ENCODE peak calls at places on chromosomes 2 and 18, in five cellular contexts. Y, M, P, O and T are unnamed samples.

GRCh38 chr18:9594782-9595181 is 19.6 kb downstream of the PPP4R1 start:
- DNase-seq in M (peak), P (peak), O (no peak), Y (no peak), T (peak)

GRCh38 chr2:239177325-239177724 is 223.5 kb downstream of the HDAC4 start:
- DNase-seq in M (no peak), Y (peak), O (no peak), P (no peak), T (no peak)

GRCh38 chr2:130332271-130333073 is 10.2 kb upstream of the IMP4 start:
- DNase-seq in Y (peak), P (peak), O (peak), M (peak), T (peak)

GRCh38 chr2:27264753-27265535 is 2.1 kb upstream of the SLC30A3 start:
- DNase-seq in P (peak), Y (peak), M (peak), O (peak), T (peak)

GRCh38 chr2:54772110-54772509 is 48.6 kb downstream of the EML6 start:
- DNase-seq in Y (no peak), P (no peak), M (peak), O (no peak), T (no peak)

GRCh38 chr2:229206548-229206947 is 64.5 kb downstream of the PID1 start:
- DNase-seq in M (peak), Y (no peak), P (no peak), O (no peak), T (no peak)

GRCh38 chr2:169865492-169865891 is 38.2 kb downstream of the UBR3 start:
- DNase-seq in Y (no peak), M (no peak), P (no peak), O (no peak), T (no peak)

GRCh38 chr18:22485808-22486244 is 68.1 kb upstream of the CTAGE1 start:
- DNase-seq in Y (no peak), O (no peak), P (no peak), M (peak), T (no peak)

GRCh38 chr2:233470007-233470687 is 96.4 kb downstream of the USP40 start:
- DNase-seq in Y (peak), M (peak), O (peak), P (no peak), T (no peak)

GRCh38 chr2:96531872-96532505 is 4.6 kb upstream of the ARID5A start:
- DNase-seq in Y (peak), O (peak), P (peak), M (peak), T (peak)

GRCh38 chr2:178804791-178805190 is 2.4 kb downstream of the TTN start:
- DNase-seq in Y (no peak), P (no peak), M (peak), O (no peak), T (peak)

GRCh38 chr2:148259674-148260073 is 238.8 kb downstream of the MBD5 start:
- DNase-seq in Y (no peak), P (no peak), M (peak), O (no peak), T (peak)

DNA sequence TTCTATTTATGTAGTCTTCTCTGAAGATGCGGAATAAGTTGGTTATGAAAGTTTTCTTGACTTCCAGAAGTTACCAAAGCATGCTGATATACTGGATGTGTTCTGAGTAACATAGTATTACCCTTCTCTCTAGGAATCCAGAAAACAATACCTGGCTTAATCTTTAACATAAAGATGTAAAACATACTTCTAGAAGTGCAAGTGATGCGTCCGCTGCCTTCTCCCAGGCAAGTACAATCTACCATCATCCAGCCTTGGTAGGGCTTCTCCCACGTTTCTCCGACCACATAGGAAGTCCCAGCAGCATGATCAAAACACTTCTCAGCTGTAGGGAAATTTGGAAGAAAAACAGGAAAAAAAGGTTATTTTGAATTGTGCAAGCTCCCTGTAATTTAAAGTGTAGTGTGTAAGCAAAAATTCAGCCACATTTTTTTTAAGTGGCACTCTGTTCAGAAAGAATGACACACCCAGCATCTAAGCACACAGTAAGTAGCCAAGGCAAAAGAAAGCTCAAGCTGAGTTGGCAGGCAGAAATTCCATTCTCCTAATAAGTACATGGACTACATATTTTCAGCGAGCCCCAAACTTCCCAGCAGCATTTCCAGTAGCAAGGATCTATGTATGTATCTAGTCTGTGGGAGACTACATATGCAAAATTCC is 5.2 kb downstream of the FN1 start:
- DNase-seq in P (no peak), M (peak), Y (no peak), O (no peak), T (no peak)
- H3K4me3 ChIP-seq in P (no peak), M (no peak), Y (peak), O (no peak), T (no peak)

GRCh38 chr2:175180701-175181103 is 808 bp downstream of the ATP5MC3 start:
- DNase-seq in M (peak), O (peak), Y (no peak), P (peak), T (peak)

GRCh38 chr2:175181877-175182308 is 383 bp upstream of the ATP5MC3 start:
- DNase-seq in O (no peak), Y (no peak), P (peak), M (no peak), T (no peak)

GRCh38 chr2:175176624-175177023 is 4.9 kb downstream of the ATP5MC3 start:
- DNase-seq in Y (no peak), O (no peak), P (no peak), M (no peak), T (no peak)

GRCh38 chr2:175183674-175184073 is 2.2 kb upstream of the ATP5MC3 start:
- DNase-seq in O (no peak), P (no peak), M (no peak), Y (no peak), T (no peak)

GRCh38 chr2:175181104-175181876 is at the start of gene ATP5MC3:
- DNase-seq in O (peak), P (peak), M (peak), Y (peak), T (peak)
- TF ChIP-seq CTCF in O (peak), P (peak), M (peak), Y (no peak), T (peak)

GRCh38 chr2:74498500-74499268 is 719 bp downstream of the LBX2 start:
- DNase-seq in O (no peak), P (no peak), Y (no peak), M (no peak), T (peak)
- H3K4me3 ChIP-seq in O (peak), P (peak), Y (peak), M (peak), T (peak)

GRCh38 chr2:45943231-45944044 is 292.0 kb downstream of the PRKCE start:
- DNase-seq in P (no peak), Y (no peak), O (no peak), M (no peak), T (no peak)
- TF ChIP-seq CTCF in P (no peak), Y (no peak), O (no peak), M (peak), T (no peak)

DNA sequence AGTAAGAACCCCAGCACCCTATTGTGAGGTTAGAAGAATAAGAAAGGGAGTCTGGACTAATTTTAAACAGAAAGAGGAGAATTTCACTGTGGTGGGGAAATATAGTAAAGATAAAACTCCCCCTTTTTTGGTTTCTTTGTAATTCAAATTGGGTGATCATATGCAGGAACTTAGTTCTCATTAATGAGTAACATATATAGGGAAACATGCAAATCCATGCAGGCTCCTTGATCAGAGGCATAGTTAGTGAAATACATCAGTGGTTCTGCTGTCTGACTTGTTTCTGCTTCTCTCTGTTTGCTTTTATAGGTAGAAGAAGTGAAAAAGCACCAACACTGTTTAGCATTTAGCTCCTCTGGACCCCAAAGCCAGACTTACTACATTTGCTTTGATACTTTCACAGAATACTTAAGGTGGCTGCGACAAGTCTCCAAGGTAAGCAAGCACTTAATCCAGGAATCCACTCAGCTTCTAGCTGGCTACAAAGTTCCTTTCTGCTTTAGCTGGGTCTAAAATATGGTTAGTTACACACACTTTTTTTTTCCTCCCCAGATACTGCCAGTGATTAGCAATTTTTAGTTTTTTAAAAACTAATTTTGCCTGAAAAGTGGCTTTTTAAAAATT is 123.2 kb downstream of the PHLPP1 start:
- DNase-seq in M (no peak), O (no peak), P (no peak), Y (no peak), T (peak)
- H3K4me3 ChIP-seq in M (no peak), O (no peak), P (no peak), Y (no peak), T (no peak)

GRCh38 chr18:62398291-62398690 is 73.2 kb downstream of the TNFRSF11A start:
- DNase-seq in O (no peak), M (no peak), P (no peak), Y (peak), T (no peak)
- TF ChIP-seq CTCF in O (no peak), M (no peak), P (no peak), Y (no peak), T (no peak)

GRCh38 chr2:153478289-153479261 is at the start of gene RPRM:
- DNase-seq in P (no peak), O (peak), M (peak), Y (peak), T (peak)

GRCh38 chr2:153477096-153477555 is 1.4 kb downstream of the RPRM start:
- DNase-seq in O (no peak), Y (no peak), M (no peak), P (no peak), T (no peak)

GRCh38 chr2:153476491-153477095 is 2.0 kb downstream of the RPRM start:
- DNase-seq in Y (no peak), O (no peak), M (no peak), P (no peak), T (no peak)

GRCh38 chr2:153479527-153479926 is 965 bp upstream of the RPRM start:
- DNase-seq in P (no peak), M (no peak), Y (no peak), O (no peak), T (no peak)

GRCh38 chr2:153477641-153478288 is 797 bp downstream of the RPRM start:
- DNase-seq in P (no peak), Y (no peak), M (no peak), O (no peak), T (no peak)
- H3K4me3 ChIP-seq in P (no peak), Y (peak), M (no peak), O (peak), T (no peak)

DNA sequence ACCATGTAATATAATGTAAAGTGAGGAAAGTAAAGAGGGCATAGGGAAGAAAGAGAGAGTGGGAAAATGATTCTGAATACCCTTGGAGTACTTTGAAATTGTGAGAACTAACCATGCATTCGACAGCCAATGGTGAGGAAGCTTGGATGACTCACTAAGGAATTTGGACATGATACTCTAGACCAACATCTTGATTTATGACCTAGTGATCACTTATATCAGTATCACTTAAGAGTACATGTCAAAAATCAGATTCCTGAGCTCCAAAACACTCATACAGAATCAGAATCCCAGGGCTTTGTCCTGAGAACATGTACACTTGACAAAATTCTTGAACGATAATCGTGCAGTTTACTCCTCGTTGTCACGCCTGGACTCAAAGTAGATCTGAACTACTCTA is 1899.8 kb upstream of the PIK3C3 start:
- DNase-seq in M (no peak), Y (no peak), P (no peak), O (no peak), T (no peak)
- TF ChIP-seq CTCF in M (no peak), Y (no peak), P (no peak), O (no peak), T (no peak)